ENCODE peak calls at places on chromosomes 16 and 17, in five cellular contexts. L, F, U, R and B are unnamed samples.

GRCh38 chr17:46764709-46765401 is 53.6 kb downstream of the WNT3 start:
- DNase-seq in L (peak; percentile 85), F (no peak), U (peak; percentile 66), R (no peak), B (peak; percentile 91)

GRCh38 chr17:43316522-43317142 is 82.2 kb upstream of the ARL4D start:
- DNase-seq in L (no peak), F (peak; percentile 59), U (no peak), R (no peak), B (no peak)

GRCh38 chr16:89374393-89374948 is 115.9 kb downstream of the ANKRD11 start:
- DNase-seq in L (no peak), F (no peak), U (no peak), R (no peak), B (no peak)

GRCh38 chr17:57823469-57824401 is 26.1 kb downstream of the MRPS23 start:
- DNase-seq in L (no peak), F (no peak), U (no peak), R (no peak), B (no peak)

GRCh38 chr16:10929853-10930754 is 12.2 kb downstream of the DEXI start:
- DNase-seq in L (no peak), F (no peak), U (no peak), R (no peak), B (no peak)

GRCh38 chr17:63024716-63025115 is 58.7 kb downstream of the TANC2 start:
- DNase-seq in L (no peak), F (no peak), U (no peak), R (no peak), B (no peak)

GRCh38 chr17:280216-280615 is 72.4 kb downstream of the RPH3AL start:
- DNase-seq in L (no peak), F (no peak), U (no peak), R (no peak), B (peak; percentile 74)

GRCh38 chr16:58855291-58855823 is 121.2 kb upstream of the GOT2 start:
- DNase-seq in L (no peak), F (no peak), U (no peak), R (no peak), B (no peak)

GRCh38 chr17:78933025-78933958 is 8.1 kb upstream of the TIMP2 start:
- DNase-seq in L (no peak), F (peak; percentile 85), U (no peak), R (no peak), B (peak; percentile 95)

GRCh38 chr17:60947100-60947499 is 269.4 kb downstream of the BCAS3 start:
- DNase-seq in L (no peak), F (no peak), U (no peak), R (no peak), B (no peak)

GRCh38 chr16:58128721-58129096 is 472 bp downstream of the CFAP20 start:
- DNase-seq in L (no peak), F (peak; percentile 50), U (no peak), R (no peak), B (no peak)

GRCh38 chr16:69917739-69918138 is 33.4 kb upstream of the CLEC18A start:
- DNase-seq in L (peak; percentile 95), F (no peak), U (no peak), R (no peak), B (peak; percentile 74)

GRCh38 chr16:89921699-89922476 is 1.3 kb upstream of the TUBB3 start:
- DNase-seq in L (peak; percentile 42), F (no peak), U (no peak), R (no peak), B (peak; percentile 91)

GRCh38 chr17:1947229-1947742 is 77.8 kb downstream of the RTN4RL1 start:
- DNase-seq in L (no peak), F (no peak), U (no peak), R (no peak), B (no peak)

GRCh38 chr17:55735784-55736405 is 13.2 kb upstream of the TMEM100 start:
- DNase-seq in L (peak; percentile 28), F (peak; percentile 63), U (no peak), R (no peak), B (peak; percentile 32)

GRCh38 chr16:74607967-74608356 is 1.0 kb upstream of the GLG1 start:
- DNase-seq in L (no peak), F (no peak), U (no peak), R (no peak), B (no peak)

GRCh38 chr17:80545499-80545826 is 825 bp downstream of the RPTOR start:
- DNase-seq in L (no peak), F (peak; percentile 4), U (no peak), R (no peak), B (peak; percentile 11)

GRCh38 chr16:54938351-54939346 is 8.0 kb downstream of the IRX5 start:
- DNase-seq in L (no peak), F (no peak), U (no peak), R (no peak), B (peak; percentile 44)

GRCh38 chr17:17491031-17491471 is 5.1 kb downstream of the RASD1 start:
- DNase-seq in L (no peak), F (no peak), U (no peak), R (no peak), B (no peak)

GRCh38 chr17:40878044-40878443 is 7.0 kb downstream of the KRT20 start:
- DNase-seq in L (no peak), F (no peak), U (no peak), R (no peak), B (no peak)

GRCh38 chr17:66533572-66533971 is 231.2 kb downstream of the PRKCA start:
- DNase-seq in L (peak; percentile 43), F (no peak), U (no peak), R (no peak), B (no peak)

GRCh38 chr17:30590086-30590485 is 112.9 kb downstream of the GOSR1 start:
- DNase-seq in L (no peak), F (no peak), U (no peak), R (no peak), B (peak; percentile 44)

GRCh38 chr16:47528431-47528830 is 67.3 kb downstream of the PHKB start:
- DNase-seq in L (no peak), F (no peak), U (no peak), R (no peak), B (no peak)

GRCh38 chr17:58232707-58233156 is 5.7 kb upstream of the LPO start:
- DNase-seq in L (no peak), F (peak; percentile 82), U (no peak), R (no peak), B (no peak)

GRCh38 chr16:49599281-49599680 is 225.7 kb downstream of the C16orf78 start:
- DNase-seq in L (no peak), F (no peak), U (no peak), R (no peak), B (no peak)

GRCh38 chr17:6505425-6506142 is 50.8 kb downstream of the PITPNM3 start:
- DNase-seq in L (no peak), F (no peak), U (no peak), R (no peak), B (peak; percentile 56)

GRCh38 chr17:82490512-82491195 is 28.9 kb upstream of the FOXK2 start:
- DNase-seq in L (no peak), F (peak; percentile 38), U (no peak), R (no peak), B (no peak)

GRCh38 chr16:68936729-68937631 is 93.6 kb downstream of the TANGO6 start:
- DNase-seq in L (peak; percentile 48), F (peak; percentile 29), U (no peak), R (no peak), B (peak; percentile 38)

GRCh38 chr16:27748868-27749546 is 199.1 kb downstream of the KATNIP start:
- DNase-seq in L (peak; percentile 88), F (peak; percentile 45), U (peak; percentile 19), R (no peak), B (peak; percentile 62)

GRCh38 chr16:67260426-67261063 is 11.8 kb downstream of the SLC9A5 start:
- DNase-seq in L (no peak), F (peak; percentile 70), U (no peak), R (no peak), B (peak; percentile 24)

GRCh38 chr17:14926526-14927122 is 338.5 kb downstream of the PMP22 start:
- DNase-seq in L (peak; percentile 38), F (peak; percentile 54), U (peak; percentile 32), R (peak; percentile 7), B (peak; percentile 38)

GRCh38 chr17:72361892-72362291 is 241.1 kb downstream of the SOX9 start:
- DNase-seq in L (no peak), F (no peak), U (no peak), R (no peak), B (no peak)

GRCh38 chr16:918068-918467 is 52.7 kb downstream of the LMF1 start:
- DNase-seq in L (no peak), F (no peak), U (no peak), R (no peak), B (no peak)